ENCODE peak calls at places on chromosomes 7 and 10, in six cellular contexts. X is AG09309, Y is esophagus muscularis mucosa, G is mammary epithelial cell, V is epithelial cell of esophagus, O is transverse colon. N is an unnamed sample.
A peak's percentile ranks its signal among the peaks of the same experiment; 100 is the strongest.

GRCh38 chr7:80883188-80884025 is 35.4 kb downstream of the SEMA3C start:
- DNase-seq in G (peak; percentile 100), O (no peak), X (peak; percentile 99), Y (no peak), V (peak; percentile 99), N (no peak)

GRCh38 chr10:6082496-6083395 is 6.1 kb upstream of the RBM17 start:
- DNase-seq in G (no peak), O (no peak), X (no peak), Y (no peak), V (no peak), N (no peak)

GRCh38 chr7:82152858-82153257 is 290.7 kb downstream of the CACNA2D1 start:
- DNase-seq in O (no peak), G (no peak), V (no peak), Y (no peak), X (no peak), N (no peak)

GRCh38 chr7:142303650-142304049 is 45.8 kb upstream of the PRSS58 start:
- DNase-seq in O (no peak), G (no peak), X (no peak), Y (peak; percentile 64), V (peak; percentile 22), N (no peak)

GRCh38 chr10:6580279-6581029 is 378 bp upstream of the PRKCQ start:
- DNase-seq in O (peak; percentile 79), Y (no peak), V (peak; percentile 70), X (no peak), G (peak; percentile 59), N (peak; percentile 90)

GRCh38 chr10:57314046-57314445 is 953.0 kb upstream of the ZWINT start:
- DNase-seq in G (no peak), X (no peak), V (no peak), Y (no peak), O (no peak), N (no peak)

GRCh38 chr10:44958196-44958896 is 1.3 kb upstream of the RASSF4 start:
- DNase-seq in X (no peak), O (no peak), G (peak; percentile 60), V (peak; percentile 83), Y (no peak), N (no peak)

GRCh38 chr7:105118612-105119600 is 104.9 kb downstream of the KMT2E start:
- DNase-seq in G (no peak), Y (peak; percentile 79), V (no peak), O (no peak), X (no peak), N (no peak)

GRCh38 chr7:159212226-159212625 is 67.6 kb upstream of the VIPR2 start:
- DNase-seq in X (no peak), Y (peak; percentile 70), V (no peak), O (no peak), G (no peak), N (no peak)

GRCh38 chr7:23893942-23894890 is 184.2 kb downstream of the STK31 start:
- DNase-seq in X (no peak), V (no peak), Y (peak; percentile 85), O (no peak), G (no peak), N (no peak)

GRCh38 chr7:30379131-30379530 is 94.7 kb downstream of the ZNRF2 start:
- DNase-seq in X (peak; percentile 35), G (no peak), O (no peak), V (no peak), Y (no peak), N (no peak)

GRCh38 chr7:92729751-92730150 is 106.6 kb downstream of the CDK6 start:
- DNase-seq in O (no peak), G (no peak), X (no peak), V (no peak), Y (no peak), N (no peak)

GRCh38 chr7:44062903-44063295 is 2.5 kb downstream of the PGAM2 start:
- DNase-seq in X (no peak), O (peak; percentile 4), V (no peak), Y (no peak), G (no peak), N (no peak)

GRCh38 chr10:110859947-110860376 is 11.8 kb upstream of the PDCD4 start:
- DNase-seq in O (no peak), Y (no peak), V (no peak), X (peak; percentile 86), G (no peak), N (no peak)

GRCh38 chr10:46020871-46021553 is 9.4 kb downstream of the NCOA4 start:
- DNase-seq in O (no peak), Y (no peak), G (peak; percentile 83), X (peak; percentile 83), V (peak; percentile 85), N (no peak)

GRCh38 chr10:46024948-46025347 is 5.5 kb downstream of the NCOA4 start:
- DNase-seq in X (no peak), G (no peak), Y (no peak), V (no peak), O (no peak), N (no peak)

GRCh38 chr10:46020344-46020656 is 10.1 kb downstream of the NCOA4 start:
- DNase-seq in X (no peak), O (no peak), Y (no peak), V (no peak), G (no peak), N (no peak)

GRCh38 chr10:46026106-46026505 is 4.3 kb downstream of the NCOA4 start:
- DNase-seq in X (no peak), G (no peak), Y (no peak), V (no peak), O (no peak), N (no peak)

DNA sequence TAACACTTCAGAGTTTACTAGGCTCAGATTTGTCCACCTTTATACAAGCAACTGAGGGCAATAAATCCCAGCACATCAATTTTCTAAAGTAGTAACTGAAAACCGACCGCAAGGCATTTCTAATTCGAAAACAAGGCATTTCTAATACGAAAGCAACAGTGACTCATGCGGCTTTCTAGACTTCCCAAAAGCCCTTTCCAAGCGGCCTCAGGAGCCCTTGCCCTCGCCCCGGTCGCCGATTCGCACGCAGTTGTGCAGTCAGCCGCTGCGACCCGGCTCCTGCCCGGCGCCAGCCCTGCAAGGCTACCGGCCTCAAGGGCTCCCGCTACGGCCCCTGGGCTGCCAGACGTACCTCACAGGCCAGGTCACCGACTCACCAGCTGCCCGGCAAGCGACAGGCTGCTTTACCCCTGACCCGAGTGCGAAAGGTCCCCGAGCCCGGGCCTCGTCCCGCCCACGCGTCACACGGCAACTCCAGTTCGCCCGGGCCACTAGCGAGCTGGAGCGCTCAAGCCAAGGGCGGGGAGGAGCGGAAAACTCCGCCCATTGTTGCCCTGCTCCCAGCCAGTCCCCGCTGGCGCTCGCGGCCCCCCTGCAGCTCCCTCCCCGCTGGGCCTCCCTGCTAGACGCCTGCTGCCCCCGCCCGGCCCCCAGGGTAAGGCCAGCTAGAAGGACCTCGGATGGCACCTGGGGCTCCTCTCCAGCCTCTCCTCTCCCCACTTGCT is 7.3 kb downstream of the NCOA4 start:
- DNase-seq in Y (peak; percentile 97), G (peak; percentile 87), O (peak; percentile 93), X (peak; percentile 82), V (peak; percentile 86), N (peak; percentile 97)
- TF ChIP-seq CTCF in Y (no peak), G (no peak), O (peak; percentile 7), X (peak; percentile 15), V (no peak), N (peak; percentile 27)

GRCh38 chr10:86440874-86441838 is 74.6 kb upstream of the GRID1 start:
- DNase-seq in G (peak; percentile 70), Y (no peak), X (peak; percentile 21), O (no peak), V (peak; percentile 94), N (no peak)
- TF ChIP-seq CTCF in G (no peak), Y (no peak), X (no peak), O (no peak), V (no peak), N (no peak)

GRCh38 chr10:4121531-4122380 is 336.7 kb upstream of the KLF6 start:
- DNase-seq in O (peak; percentile 32), V (no peak), Y (no peak), X (no peak), G (no peak), N (no peak)
- TF ChIP-seq CTCF in O (no peak), V (no peak), Y (no peak), X (no peak), G (no peak), N (no peak)

DNA sequence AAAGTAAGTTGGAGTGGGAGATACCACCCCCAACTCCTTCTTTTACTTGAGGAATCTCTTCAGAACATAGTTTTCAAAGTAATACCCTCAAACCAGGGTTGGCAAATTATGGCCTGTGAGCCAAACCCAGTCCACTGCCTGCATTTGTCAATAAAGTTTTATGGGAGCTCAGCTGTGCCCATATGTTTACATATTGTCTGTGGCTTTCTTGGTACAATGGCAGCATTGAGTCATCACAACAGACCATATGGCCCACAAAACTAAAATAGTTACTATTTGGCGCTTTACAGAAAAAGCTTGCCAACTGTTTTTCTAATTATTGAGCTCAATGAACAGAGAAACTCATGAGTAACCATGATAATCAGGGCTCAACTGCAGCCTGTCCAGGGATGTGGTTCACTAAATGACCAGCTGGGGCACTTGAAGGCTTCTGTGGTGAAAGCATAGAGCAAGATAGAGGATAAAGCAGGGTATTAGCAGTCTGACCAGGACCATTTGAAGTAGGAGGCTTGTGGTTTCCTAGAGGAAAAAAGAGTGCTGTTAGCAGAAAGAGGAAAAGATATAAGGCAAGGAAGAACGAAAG is 196.0 kb upstream of the GRB10 start:
- DNase-seq in V (no peak), X (no peak), G (no peak), O (no peak), Y (peak; percentile 53), N (no peak)
- TF ChIP-seq CTCF in V (no peak), X (peak; percentile 33), G (no peak), O (peak; percentile 7), Y (no peak), N (no peak)

GRCh38 chr10:75401569-75402485 is at the start of gene ZNF503:
- DNase-seq in X (peak; percentile 85), V (peak; percentile 99), G (peak; percentile 97), O (peak; percentile 94), Y (peak; percentile 99), N (peak; percentile 99)
- TF ChIP-seq CTCF in X (peak; percentile 17), V (peak; percentile 40), G (no peak), O (peak; percentile 28), Y (no peak), N (peak; percentile 19)

GRCh38 chr10:61978965-61979364 is 77.5 kb downstream of the ARID5B start:
- DNase-seq in G (no peak), Y (no peak), X (no peak), V (no peak), O (no peak), N (no peak)
- TF ChIP-seq CTCF in G (no peak), Y (no peak), X (no peak), V (peak; percentile 15), O (no peak), N (peak; percentile 21)

GRCh38 chr7:150876817-150877526 is 24.7 kb downstream of the AOC1 start:
- DNase-seq in Y (peak; percentile 90), O (peak; percentile 66), V (peak; percentile 41), G (peak; percentile 69), X (no peak), N (peak; percentile 84)
- TF ChIP-seq CTCF in Y (no peak), O (peak; percentile 39), V (peak; percentile 51), G (peak; percentile 64), X (peak; percentile 52), N (peak; percentile 67)